ENCODE peak calls at places on chromosome 21, in four cellular contexts. Y is body of pancreas, L is adrenal gland, I is fibroblast of mammary gland. W is an unnamed sample.

GRCh38 chr21:16323586-16323985 is 593.8 kb downstream of the USP25 start:
- DNase-seq in Y (no peak), L (no peak), I (peak), W (no peak)

GRCh38 chr21:34510148-34511142 is 1.6 kb downstream of the KCNE1 start:
- DNase-seq in Y (peak), I (peak), L (peak), W (peak)

GRCh38 chr21:15706686-15707085 is 23.1 kb upstream of the USP25 start:
- DNase-seq in Y (peak), L (no peak), I (peak), W (no peak)

GRCh38 chr21:28537371-28538079 is 455.2 kb downstream of the LTN1 start:
- DNase-seq in Y (no peak), I (peak), L (no peak), W (no peak)

GRCh38 chr21:27802816-27803475 is 836.1 kb upstream of the ADAMTS5 start:
- DNase-seq in I (peak), Y (no peak), L (peak), W (peak)

GRCh38 chr21:35368326-35368725 is 319.2 kb upstream of the RUNX1 start:
- DNase-seq in Y (no peak), L (no peak), I (no peak), W (no peak)

GRCh38 chr21:38712076-38712475 is 93.7 kb upstream of the ETS2 start:
- DNase-seq in Y (no peak), I (peak), L (peak), W (no peak)

GRCh38 chr21:32592929-32593502 is 7.7 kb upstream of the TCP10L start:
- DNase-seq in I (no peak), Y (no peak), L (no peak), W (no peak)

GRCh38 chr21:33993286-33994231 is 78.0 kb upstream of the ATP5PO start:
- DNase-seq in L (no peak), Y (no peak), I (no peak), W (no peak)

GRCh38 chr21:34509151-34509550 is 2.9 kb downstream of the KCNE1 start:
- DNase-seq in Y (no peak), L (no peak), I (no peak), W (no peak)

GRCh38 chr21:38668067-38668466 is 137.7 kb upstream of the ETS2 start:
- DNase-seq in I (no peak), Y (no peak), L (no peak), W (no peak)

GRCh38 chr21:38498057-38498833 is at the start of gene ERG:
- DNase-seq in L (no peak), I (no peak), Y (no peak), W (no peak)

DNA sequence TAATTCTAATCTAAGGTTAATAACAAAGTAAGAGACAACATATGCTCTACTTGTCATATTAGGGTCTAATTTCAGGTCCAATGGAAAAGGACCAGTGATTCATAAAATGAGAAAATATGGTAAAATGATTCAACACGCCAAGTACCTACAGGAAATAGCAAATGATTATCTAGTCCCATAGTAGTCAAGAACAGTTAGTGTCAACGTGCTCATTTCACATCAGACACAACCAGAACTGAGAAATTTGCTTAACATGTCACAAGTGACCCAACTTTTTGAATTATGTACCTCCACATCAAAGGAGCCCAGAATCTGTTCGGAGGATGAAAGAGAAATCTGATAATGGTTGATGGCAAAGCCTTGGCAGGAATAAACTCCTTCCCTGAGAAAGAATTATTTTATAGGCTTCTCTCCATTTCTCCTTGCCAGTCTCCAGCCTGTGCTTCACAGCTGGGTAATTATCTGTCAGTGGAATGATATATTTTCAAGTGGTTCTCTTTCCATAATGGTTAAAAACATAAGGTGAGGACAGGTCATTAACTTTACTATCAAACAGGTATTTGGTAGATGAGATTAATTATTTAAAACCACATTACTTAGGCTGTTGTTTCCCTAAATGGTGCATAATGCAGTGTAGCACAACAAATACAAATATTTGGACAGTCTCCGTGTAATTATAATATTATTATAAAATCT is 83.2 kb downstream of the APP start:
- DNase-seq in L (no peak), Y (no peak), I (no peak), W (no peak)
- H3K4me3 ChIP-seq in L (no peak), Y (no peak), I (no peak), W (no peak)

GRCh38 chr21:46253610-46254124 is 25.1 kb upstream of the LSS start:
- DNase-seq in L (no peak), I (peak), Y (no peak), W (peak)

GRCh38 chr21:46248827-46249226 is 20.3 kb upstream of the LSS start:
- DNase-seq in I (no peak), L (no peak), Y (no peak), W (no peak)

GRCh38 chr21:46247699-46248460 is 19.3 kb upstream of the LSS start:
- DNase-seq in I (no peak), Y (no peak), L (no peak), W (no peak)

GRCh38 chr21:46252840-46253239 is 24.3 kb upstream of the LSS start:
- DNase-seq in L (no peak), I (no peak), Y (no peak), W (no peak)

GRCh38 chr21:46250146-46250725 is 21.7 kb upstream of the LSS start:
- DNase-seq in I (peak), Y (no peak), L (no peak), W (no peak)
- TF ChIP-seq CTCF in I (no peak), Y (no peak), L (no peak), W (no peak)

DNA sequence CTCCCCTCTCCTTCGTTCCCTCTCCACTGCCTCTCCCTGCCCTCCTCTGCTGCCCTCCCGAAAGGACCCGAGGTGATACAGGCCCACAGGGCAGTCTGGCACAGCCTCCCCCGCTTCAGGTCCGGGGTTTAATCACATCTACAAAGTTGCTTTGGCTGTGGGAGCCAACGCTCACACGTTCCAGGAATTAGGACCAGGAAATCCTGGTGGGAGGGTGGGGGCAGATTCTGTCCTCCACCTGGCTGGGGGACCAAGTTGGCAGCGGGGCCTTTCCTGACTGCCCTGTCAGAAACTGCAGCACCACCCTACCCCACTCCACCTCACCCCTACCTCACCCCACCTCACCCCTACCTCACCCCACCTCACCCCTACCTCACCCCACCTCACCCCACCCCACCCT is 95.1 kb downstream of the WDR4 start:
- DNase-seq in Y (no peak), L (no peak), I (no peak), W (no peak)
- H3K4me3 ChIP-seq in Y (no peak), L (no peak), I (no peak), W (no peak)

GRCh38 chr21:44617071-44617501 is 5.2 kb downstream of the KRTAP10-8 start:
- DNase-seq in L (no peak), Y (no peak), I (no peak), W (no peak)

GRCh38 chr21:44618909-44619308 is 7.0 kb downstream of the KRTAP10-8 start:
- DNase-seq in I (no peak), Y (no peak), L (no peak), W (no peak)

GRCh38 chr21:44616591-44616926 is 4.7 kb downstream of the KRTAP10-8 start:
- DNase-seq in L (no peak), I (no peak), Y (no peak), W (no peak)

GRCh38 chr21:44619886-44620285 is 7.0 kb upstream of the KRTAP10-9 start:
- DNase-seq in Y (no peak), I (no peak), L (no peak), W (no peak)

DNA sequence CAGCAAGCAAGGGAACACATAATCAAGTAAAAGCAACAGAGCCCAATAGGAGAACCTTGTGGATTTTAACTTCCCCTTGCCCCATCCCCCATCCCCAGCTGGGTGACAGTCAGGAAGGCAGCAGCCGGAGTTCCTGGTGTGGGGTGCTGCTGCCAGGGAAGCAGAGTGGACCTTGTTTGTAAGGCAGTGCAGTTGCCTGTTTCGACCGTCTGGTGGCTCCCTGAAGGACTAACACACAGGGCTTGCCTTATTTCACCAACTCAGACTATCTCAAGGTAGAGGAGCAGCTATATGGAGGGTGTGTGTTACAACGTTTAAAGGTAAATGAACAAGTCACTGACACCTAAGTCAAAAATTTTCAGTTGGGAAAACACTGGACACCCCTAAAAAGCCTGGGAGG is 6.6 kb downstream of the KRTAP10-8 start:
- DNase-seq in L (no peak), Y (no peak), I (no peak), W (no peak)
- TF ChIP-seq CTCF in L (no peak), Y (no peak), I (no peak), W (peak)

DNA sequence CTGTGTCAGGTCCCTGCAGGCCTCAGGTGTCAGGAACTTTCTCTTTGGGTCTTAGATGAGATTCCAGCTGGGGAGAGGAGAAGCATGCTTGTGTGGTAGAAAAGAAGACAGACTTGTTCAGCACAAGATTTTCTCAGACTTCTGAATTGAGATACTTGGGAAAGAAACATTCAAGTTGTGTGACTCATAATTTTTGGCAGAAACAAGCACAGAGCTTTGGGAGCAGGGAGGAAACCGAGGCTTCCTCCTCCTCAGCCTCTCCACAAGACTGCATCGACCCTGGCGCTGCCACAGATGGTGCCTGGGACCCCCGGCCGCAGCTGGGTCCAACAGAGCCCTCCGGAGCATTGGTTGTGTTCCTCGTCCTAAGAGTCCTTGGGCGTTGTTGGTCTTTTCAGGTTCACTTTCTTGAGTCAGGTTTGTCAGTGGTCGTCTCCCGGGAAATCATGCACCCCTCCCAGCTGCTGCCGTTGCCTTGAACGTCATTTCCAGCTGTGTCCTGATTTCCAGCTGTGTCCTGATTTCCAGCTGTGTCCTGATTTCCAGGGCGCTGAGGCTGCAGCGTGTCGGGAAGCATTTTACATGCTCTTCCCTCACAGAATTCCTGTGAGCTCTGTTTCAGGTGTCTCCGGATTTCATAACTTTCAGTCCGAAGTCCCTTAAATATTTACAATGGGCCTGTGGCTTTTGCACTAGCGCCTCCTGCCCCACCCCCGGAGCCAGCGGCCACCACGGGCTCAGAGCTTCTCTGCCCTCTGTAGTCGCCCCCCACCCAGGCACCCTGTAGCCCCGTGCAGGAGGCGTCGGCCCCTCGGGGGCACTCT is 66.5 kb downstream of the COL18A1 start:
- DNase-seq in L (no peak), I (peak), Y (no peak), W (no peak)
- H3K4me3 ChIP-seq in L (no peak), I (peak), Y (no peak), W (no peak)

GRCh38 chr21:37186983-37187382 is 80.2 kb downstream of the VPS26C start:
- DNase-seq in I (no peak), L (no peak), Y (no peak), W (no peak)
- TF ChIP-seq CTCF in I (no peak), L (no peak), Y (no peak), W (no peak)

GRCh38 chr21:24428539-24429186 is 1178.6 kb downstream of the MRPL39 start:
- DNase-seq in L (no peak), I (no peak), Y (no peak), W (no peak)
- H3K4me3 ChIP-seq in L (peak), I (no peak), Y (no peak), W (no peak)

W was measured in BE2C.